ENCODE peak calls at places on chromosomes 2 and 18, in four cellular contexts. Y is H9, X is heart right ventricle, U is left ventricle myocardium inferior. A is an unnamed sample. For H3K4me1, the result is how much of the 10 kb centered on the place peaks cover.

GRCh38 chr2:150339951-150340350 is 147.5 kb downstream of the RND3 start:
- DNase-seq in Y (no peak), X (no peak), U (no peak), A (no peak)

GRCh38 chr2:26982102-26982742 is 11.8 kb downstream of the MAPRE3 start:
- DNase-seq in Y (peak), X (peak), U (peak), A (peak)

GRCh38 chr2:225100269-225100668 is 58.0 kb upstream of the DOCK10 start:
- DNase-seq in Y (no peak), X (no peak), U (no peak), A (peak)

GRCh38 chr18:56545539-56545938 is 92.9 kb downstream of the TXNL1 start:
- DNase-seq in Y (no peak), X (no peak), U (no peak), A (peak)

GRCh38 chr2:46521215-46521683 is 41.9 kb downstream of the TMEM247 start:
- DNase-seq in Y (no peak), X (peak), U (peak), A (no peak)

GRCh38 chr2:238290079-238290478 is 1.7 kb upstream of the PER2 start:
- DNase-seq in Y (peak), X (peak), U (peak), A (peak)

GRCh38 chr2:2021995-2022394 is 277.7 kb upstream of the PXDN start:
- DNase-seq in Y (no peak), X (no peak), U (no peak), A (no peak)

GRCh38 chr2:193251909-193252308 is 1057.2 kb upstream of the TMEFF2 start:
- DNase-seq in Y (no peak), X (no peak), U (no peak), A (no peak)

GRCh38 chr2:71457959-71458322 is 4.6 kb downstream of the DYSF start:
- DNase-seq in Y (no peak), X (no peak), U (no peak), A (no peak)

GRCh38 chr2:98488252-98488651 is 43.6 kb downstream of the INPP4A start:
- DNase-seq in Y (no peak), X (no peak), U (no peak), A (no peak)

GRCh38 chr18:9826666-9827065 is 59.1 kb upstream of the TXNDC2 start:
- DNase-seq in Y (no peak), X (no peak), U (no peak), A (no peak)

GRCh38 chr18:6509417-6510198 is 94.9 kb upstream of the L3MBTL4 start:
- DNase-seq in Y (no peak), X (no peak), U (no peak), A (no peak)

GRCh38 chr2:95333888-95334338 is 36.8 kb downstream of the KCNIP3 start:
- DNase-seq in Y (no peak), X (no peak), U (peak), A (peak)

GRCh38 chr2:19902272-19902730 is 518 bp upstream of the TTC32 start:
- DNase-seq in Y (no peak), X (no peak), U (no peak), A (no peak)

GRCh38 chr2:72669121-72669520 is 156.7 kb downstream of the EXOC6B start:
- DNase-seq in Y (no peak), X (no peak), U (no peak), A (peak)

GRCh38 chr2:20016346-20016745 is 3.9 kb upstream of the MATN3 start:
- DNase-seq in Y (peak), X (no peak), U (no peak), A (no peak)

GRCh38 chr2:191041418-191042161 is 27.6 kb upstream of the STAT1 start:
- DNase-seq in Y (peak), X (no peak), U (no peak), A (peak)

DNA sequence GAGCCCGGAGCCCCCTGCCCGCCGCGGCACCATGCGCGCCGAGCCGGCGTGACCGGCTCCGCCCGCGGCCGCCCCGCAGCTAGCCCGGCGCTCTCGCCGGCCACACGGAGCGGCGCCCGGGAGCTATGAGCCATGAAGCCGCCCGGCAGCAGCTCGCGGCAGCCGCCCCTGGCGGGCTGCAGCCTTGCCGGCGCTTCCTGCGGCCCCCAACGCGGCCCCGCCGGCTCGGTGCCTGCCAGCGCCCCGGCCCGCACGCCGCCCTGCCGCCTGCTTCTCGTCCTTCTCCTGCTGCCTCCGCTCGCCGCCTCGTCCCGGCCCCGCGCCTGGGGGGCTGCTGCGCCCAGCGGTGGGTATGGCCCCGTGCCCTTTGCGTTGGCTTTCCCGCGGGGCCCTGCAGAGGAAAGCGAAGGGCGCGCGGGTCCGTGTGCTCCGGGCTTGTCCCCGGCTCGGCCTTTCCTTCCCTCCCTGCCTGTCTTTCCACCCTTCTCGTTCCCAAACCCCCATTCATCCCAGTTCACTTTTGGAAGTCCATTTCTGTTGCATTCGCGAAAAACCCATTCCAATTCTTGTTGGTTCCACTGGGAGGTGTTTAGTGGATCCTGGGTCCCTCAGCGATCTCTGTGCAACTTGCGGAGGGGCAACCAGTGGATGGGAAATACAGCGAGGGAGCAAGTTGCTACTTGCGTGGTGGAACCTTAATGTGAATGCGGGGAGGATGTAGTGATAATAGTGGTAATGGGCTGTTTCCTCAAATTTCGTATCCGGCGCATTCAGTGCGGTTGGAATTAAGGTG is 599 bp downstream of the ADAM23 start:
- DNase-seq in Y (peak), X (peak), U (peak), A (peak)
- TF ChIP-seq CTCF in Y (no peak), X (no peak), U (no peak), A (no peak)

DNA sequence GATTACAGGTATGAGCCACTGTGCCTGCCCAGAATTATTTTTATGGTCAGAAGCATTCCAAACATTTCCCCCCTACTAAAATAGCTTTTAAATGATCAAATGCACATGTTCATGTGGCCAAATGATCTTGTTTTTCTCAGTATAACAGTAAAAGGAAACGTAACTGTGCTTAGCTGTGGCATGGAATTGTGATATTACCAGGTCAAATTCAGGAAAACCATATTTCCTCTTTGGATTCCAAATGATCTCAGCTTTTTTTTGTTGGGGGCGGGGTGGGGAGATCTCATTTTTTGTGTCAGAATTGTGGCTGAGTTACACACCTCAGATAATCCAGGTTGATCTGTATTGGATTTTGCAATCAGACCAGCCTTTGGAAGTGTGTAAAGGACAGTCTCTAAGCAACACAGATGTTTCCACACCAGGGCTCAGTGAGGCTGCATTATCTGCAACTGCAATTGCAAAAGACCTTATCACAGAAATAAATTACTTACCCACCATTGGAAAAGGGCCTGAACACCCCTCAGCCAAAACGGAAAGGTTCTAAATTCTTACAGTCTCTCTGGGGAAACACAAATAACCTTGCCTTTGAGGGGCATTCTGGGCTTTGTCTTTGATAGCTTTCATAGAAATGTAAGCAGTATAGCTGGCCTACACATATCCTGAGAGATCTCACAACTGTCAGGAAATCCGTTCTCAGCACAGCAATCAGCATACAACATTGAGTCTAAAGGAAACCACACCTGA is 8.4 kb downstream of the CASP10 start:
- DNase-seq in Y (no peak), X (peak), U (no peak), A (no peak)
- H3K4me1 ChIP-seq in Y (under half), X (under half), U (half or more), A (under half)

GRCh38 chr18:36974686-36975085 is 145.8 kb downstream of the KIAA1328 start:
- DNase-seq in Y (no peak), X (no peak), U (no peak), A (no peak)
- TF ChIP-seq CTCF in Y (no peak), X (no peak), U (no peak), A (no peak)

GRCh38 chr2:227665189-227665940 is 1.2 kb upstream of the SCYGR5 start:
- DNase-seq in Y (no peak), X (no peak), U (no peak), A (no peak)

GRCh38 chr2:227657204-227657845 is 9.3 kb upstream of the SCYGR5 start:
- DNase-seq in Y (no peak), X (no peak), U (no peak), A (no peak)

GRCh38 chr2:227661827-227662226 is 4.8 kb upstream of the SCYGR5 start:
- DNase-seq in Y (no peak), X (no peak), U (no peak), A (no peak)

GRCh38 chr2:227655454-227655853 is 11.2 kb upstream of the SCYGR5 start:
- DNase-seq in Y (no peak), X (no peak), U (no peak), A (peak)

DNA sequence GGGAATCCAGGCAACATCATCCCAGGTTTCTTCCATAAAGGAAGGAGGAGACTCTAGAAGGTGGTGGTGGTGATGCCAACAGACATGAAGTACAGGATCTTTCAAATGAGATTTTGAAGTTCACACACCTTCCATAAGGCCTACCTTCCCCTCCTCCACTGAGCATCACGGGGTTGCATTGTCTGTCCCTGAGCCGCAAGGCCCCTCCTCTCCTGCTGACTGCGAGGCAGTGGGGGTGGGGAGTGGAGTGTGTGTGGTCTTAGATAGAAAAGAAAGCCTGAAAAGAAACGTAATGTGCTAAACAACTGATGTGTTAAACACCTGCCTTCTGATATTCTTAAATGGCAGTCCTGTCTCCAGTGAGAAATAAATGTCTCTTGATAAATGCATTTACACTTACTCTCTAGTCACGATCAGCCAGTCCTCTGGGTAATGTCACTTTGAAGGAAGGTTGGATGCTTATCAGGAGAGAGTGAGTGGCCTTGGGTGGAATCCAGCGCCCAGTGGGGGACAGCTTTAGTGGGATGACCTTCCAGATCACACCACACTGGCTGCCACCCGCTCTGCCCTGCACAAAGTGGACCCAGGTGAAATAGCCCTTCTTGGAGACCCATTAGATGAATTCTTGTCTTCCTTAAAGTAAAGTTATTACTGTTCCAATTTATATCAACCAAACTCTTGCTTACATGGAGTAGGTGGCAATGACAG is 5.4 kb upstream of the SCYGR5 start:
- DNase-seq in Y (peak), X (no peak), U (no peak), A (peak)
- H3K4me1 ChIP-seq in Y (under half), X (under half), U (under half), A (under half)

DNA sequence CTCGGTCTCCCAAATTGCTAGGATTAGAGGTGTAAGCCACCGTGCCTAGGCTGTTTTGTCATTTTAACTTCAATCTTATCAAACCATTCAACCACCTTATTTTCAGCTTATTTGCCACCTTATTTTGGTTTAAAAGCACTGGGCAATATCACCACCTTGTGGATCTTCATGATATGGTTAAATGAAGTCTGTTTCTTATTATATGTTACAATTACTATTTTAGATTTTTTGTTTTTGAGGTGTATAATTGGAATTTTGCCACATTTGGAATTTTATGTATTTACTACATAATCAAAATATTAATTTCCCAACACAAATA is 43.8 kb upstream of the SCN9A start:
- DNase-seq in Y (no peak), X (no peak), U (no peak), A (peak)
- TF ChIP-seq CTCF in Y (peak), X (no peak), U (no peak), A (peak)

GRCh38 chr2:234306426-234307173 is 190.3 kb downstream of the ARL4C start:
- DNase-seq in Y (no peak), X (no peak), U (no peak), A (no peak)

GRCh38 chr2:234304945-234305344 is 191.9 kb downstream of the ARL4C start:
- DNase-seq in Y (peak), X (no peak), U (no peak), A (peak)

GRCh38 chr2:234308073-234308813 is 188.6 kb downstream of the ARL4C start:
- DNase-seq in Y (no peak), X (no peak), U (no peak), A (no peak)

GRCh38 chr2:234307322-234307961 is 189.4 kb downstream of the ARL4C start:
- DNase-seq in Y (no peak), X (no peak), U (no peak), A (no peak)

GRCh38 chr2:234305846-234306245 is 191.0 kb downstream of the ARL4C start:
- DNase-seq in Y (no peak), X (no peak), U (no peak), A (no peak)
- H3K4me1 ChIP-seq in Y (under half), X (under half), U (under half), A (under half)

DNA sequence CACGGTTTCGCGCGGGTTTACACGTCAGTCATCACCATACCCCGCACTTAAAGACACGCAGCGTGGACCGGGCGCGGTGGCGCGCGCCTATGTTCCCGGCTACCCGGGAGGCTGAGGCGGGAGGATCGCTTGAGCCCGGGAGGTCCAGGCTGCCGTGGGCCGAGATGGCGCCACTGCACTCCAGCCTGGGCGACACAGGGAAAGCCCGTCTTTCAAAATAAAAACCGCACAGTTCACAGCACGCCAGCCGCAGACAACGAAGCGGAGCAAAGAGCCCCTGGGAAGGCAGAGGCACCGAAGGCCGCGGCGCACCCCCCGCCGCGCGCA is 330 bp downstream of the DTYMK start:
- DNase-seq in Y (no peak), X (no peak), U (no peak), A (no peak)
- TF ChIP-seq CTCF in Y (no peak), X (no peak), U (no peak), A (no peak)

A was measured in cardiac muscle cell.